ENCODE peak calls at places on chromosomes 11 and 22, in five cellular contexts. M is germinal center; W is stimulated activated CD4-positive, alpha-beta T cell treated with anti-CD3 and anti-CD28 coated beads, TNF-alpha, amount 100 ng/mL, for 1 hour; D is heart right ventricle; I is GM12865. B is an unnamed sample.

GRCh38 chr22:30855266-30855665 is 113.3 kb downstream of the MORC2 start:
- DNase-seq in M (no peak), W (no peak), D (no peak), I (no peak), B (no peak)

GRCh38 chr22:45888221-45889092 is 88.5 kb downstream of the WNT7B start:
- DNase-seq in M (no peak), W (no peak), D (no peak), I (no peak), B (no peak)

GRCh38 chr22:49633010-49633324 is 194.7 kb downstream of the BRD1 start:
- DNase-seq in M (no peak), W (no peak), D (no peak), I (no peak), B (no peak)

GRCh38 chr11:112728716-112729115 is 232.5 kb upstream of the NCAM1 start:
- DNase-seq in M (no peak), W (no peak), D (no peak), I (no peak), B (no peak)

GRCh38 chr22:44408227-44409192 is 89.5 kb downstream of the RTL6 start:
- DNase-seq in M (no peak), W (no peak), D (no peak), I (no peak), B (no peak)

GRCh38 chr11:17164361-17165246 is 43.2 kb downstream of the PIK3C2A start:
- DNase-seq in M (no peak), W (no peak), D (no peak), I (peak), B (no peak)

GRCh38 chr11:134126197-134126822 is 57.4 kb downstream of the JAM3 start:
- DNase-seq in M (no peak), W (no peak), D (no peak), I (no peak), B (peak)

GRCh38 chr22:35537252-35537651 is 3.4 kb upstream of the RASD2 start:
- DNase-seq in M (no peak), W (no peak), D (no peak), I (no peak), B (no peak)

GRCh38 chr11:70503878-70504240 is 105.5 kb downstream of the CTTN start:
- DNase-seq in M (no peak), W (no peak), D (no peak), I (peak), B (no peak)

GRCh38 chr11:67542971-67543370 is 19.7 kb upstream of the CABP2 start:
- DNase-seq in M (no peak), W (no peak), D (no peak), I (no peak), B (no peak)

GRCh38 chr22:35746946-35747703 is 29.5 kb downstream of the APOL5 start:
- DNase-seq in M (no peak), W (no peak), D (no peak), I (no peak), B (no peak)

GRCh38 chr11:76208829-76209670 is 2.7 kb upstream of the WNT11 start:
- DNase-seq in M (peak), W (peak), D (peak), I (peak), B (peak)

GRCh38 chr11:125701858-125702621 is 21.4 kb upstream of the ACRV1 start:
- DNase-seq in M (no peak), W (no peak), D (no peak), I (no peak), B (no peak)

GRCh38 chr11:32817181-32817842 is 12.4 kb upstream of the PRRG4 start:
- DNase-seq in M (no peak), W (no peak), D (no peak), I (no peak), B (no peak)

GRCh38 chr11:11501546-11502274 is 120.1 kb downstream of the GALNT18 start:
- DNase-seq in M (no peak), W (no peak), D (no peak), I (no peak), B (no peak)

GRCh38 chr11:8998017-8998416 is 5.8 kb downstream of the NRIP3 start:
- DNase-seq in M (no peak), W (no peak), D (no peak), I (no peak), B (no peak)

GRCh38 chr11:69603978-69604524 is 36.9 kb upstream of the CCND1 start:
- DNase-seq in M (no peak), W (no peak), D (no peak), I (no peak), B (peak)

GRCh38 chr11:60924906-60925684 is 835 bp downstream of the TMEM132A start:
- DNase-seq in M (no peak), W (no peak), D (no peak), I (no peak), B (no peak)

GRCh38 chr22:45298934-45299505 is 10.7 kb upstream of the FAM118A start:
- DNase-seq in M (no peak), W (no peak), D (no peak), I (no peak), B (no peak)

GRCh38 chr22:39808087-39808486 is 85.5 kb downstream of the ENTHD1 start:
- DNase-seq in M (peak), W (no peak), D (no peak), I (peak), B (no peak)

GRCh38 chr22:26835929-26836528 is 178.6 kb downstream of the MIAT start:
- DNase-seq in M (peak), W (no peak), D (no peak), I (peak), B (peak)

GRCh38 chr11:73759520-73760065 is 1.3 kb downstream of the RAB6A start:
- DNase-seq in M (no peak), W (no peak), D (no peak), I (peak), B (no peak)

GRCh38 chr11:20962581-20962980 is 293.2 kb downstream of the NELL1 start:
- DNase-seq in M (no peak), W (no peak), D (no peak), I (no peak), B (no peak)

GRCh38 chr11:44203270-44204043 is 106.5 kb downstream of the ALX4 start:
- DNase-seq in M (no peak), W (no peak), D (peak), I (no peak), B (no peak)

GRCh38 chr11:75428301-75428724 is 4.7 kb downstream of the KLHL35 start:
- DNase-seq in M (peak), W (no peak), D (peak), I (peak), B (no peak)

GRCh38 chr11:115869780-115870431 is 365.7 kb upstream of the CADM1 start:
- DNase-seq in M (peak), W (no peak), D (no peak), I (peak), B (peak)

GRCh38 chr11:64263021-64263946 is 12.0 kb downstream of the PLCB3 start:
- DNase-seq in M (no peak), W (no peak), D (no peak), I (no peak), B (peak)

GRCh38 chr22:42170946-42171345 is 40.3 kb upstream of the CYP2D6 start:
- DNase-seq in M (no peak), W (no peak), D (no peak), I (no peak), B (no peak)

GRCh38 chr11:117840881-117841581 is 16.5 kb upstream of the FXYD2 start:
- DNase-seq in M (no peak), W (no peak), D (no peak), I (no peak), B (no peak)

GRCh38 chr11:38461751-38462150 is 1863.7 kb upstream of the RAG2 start:
- DNase-seq in M (no peak), W (no peak), D (no peak), I (no peak), B (no peak)

GRCh38 chr11:10410844-10411200 is 44.2 kb upstream of the AMPD3 start:
- DNase-seq in M (no peak), W (no peak), D (no peak), I (no peak), B (no peak)

GRCh38 chr11:126415128-126415527 is 59.6 kb downstream of the ST3GAL4 start:
- DNase-seq in M (no peak), W (no peak), D (peak), I (no peak), B (no peak)

B was measured in SJSA1.